ENCODE peak calls at places on chromosome 20, in ten cellular contexts. V, G, L, B, S, Q, Y, C, I and U are unnamed samples.

GRCh38 chr20:19621072-19621471 is 137.0 kb upstream of the RIN2 start:
- DNase-seq in G (no peak), Y (no peak), C (no peak), S (no peak), L (no peak), Q (no peak), V (no peak), B (no peak), I (no peak), U (no peak)

GRCh38 chr20:38121741-38122140 is 43.3 kb downstream of the TGM2 start:
- DNase-seq in G (no peak), Q (no peak), V (no peak), Y (peak; percentile 9), C (no peak), L (no peak), I (no peak), B (no peak), S (no peak), U (peak; percentile 2)

GRCh38 chr20:2455771-2456497 is 14.7 kb downstream of the SNRPB start:
- DNase-seq in G (no peak), L (no peak), Q (no peak), I (no peak), B (no peak), C (no peak), V (no peak), Y (no peak), S (no peak), U (no peak)

GRCh38 chr20:48002517-48002970 is 217.3 kb upstream of the SULF2 start:
- DNase-seq in S (no peak), L (no peak), I (no peak), C (no peak), B (no peak), V (no peak), Q (no peak), G (no peak), Y (no peak), U (no peak)

GRCh38 chr20:59268827-59269226 is 31.6 kb upstream of the EDN3 start:
- DNase-seq in S (no peak), Y (no peak), C (peak; percentile 29), I (no peak), L (no peak), V (no peak), Q (no peak), G (no peak), B (no peak), U (no peak)

GRCh38 chr20:6866741-6867140 is 99.3 kb downstream of the BMP2 start:
- DNase-seq in B (no peak), Y (no peak), I (no peak), Q (no peak), L (no peak), V (no peak), S (peak; percentile 5), C (no peak), G (no peak), U (no peak)

GRCh38 chr20:37443596-37443995 is 77.5 kb upstream of the NNAT start:
- DNase-seq in G (no peak), Q (no peak), V (no peak), B (no peak), L (no peak), I (no peak), C (no peak), S (no peak), Y (peak; percentile 59), U (no peak)

GRCh38 chr20:32528291-32528891 is 56.7 kb downstream of the NOL4L start:
- DNase-seq in I (peak; percentile 40), Q (no peak), C (peak; percentile 80), B (no peak), V (no peak), G (peak; percentile 78), S (no peak), L (no peak), Y (no peak), U (peak; percentile 65)

GRCh38 chr20:52948491-52948890 is 23.7 kb upstream of the TSHZ2 start:
- DNase-seq in B (no peak), L (no peak), Q (no peak), I (no peak), G (no peak), S (no peak), Y (no peak), C (no peak), V (no peak), U (no peak)

GRCh38 chr20:11852801-11853200 is 64.9 kb upstream of the BTBD3 start:
- DNase-seq in B (no peak), V (no peak), Y (no peak), Q (no peak), C (no peak), G (no peak), S (no peak), I (no peak), L (no peak), U (no peak)

GRCh38 chr20:7015257-7015656 is 247.8 kb downstream of the BMP2 start:
- DNase-seq in G (no peak), Q (no peak), I (no peak), Y (no peak), B (no peak), S (no peak), L (no peak), C (peak; percentile 59), V (no peak), U (no peak)

GRCh38 chr20:54219751-54220426 is 12.0 kb downstream of the PFDN4 start:
- DNase-seq in Y (no peak), C (peak; percentile 19), B (no peak), I (peak; percentile 4), V (no peak), G (no peak), Q (peak; percentile 28), L (peak; percentile 17), S (no peak), U (no peak)

GRCh38 chr20:62136283-62137091 is 6.7 kb downstream of the PSMA7 start:
- DNase-seq in S (no peak), B (peak; percentile 20), Y (no peak), Q (peak; percentile 44), G (no peak), L (no peak), C (peak; percentile 48), I (peak; percentile 34), V (no peak), U (peak; percentile 77)

GRCh38 chr20:59667131-59667530 is 62.8 kb downstream of the PHACTR3 start:
- DNase-seq in V (no peak), S (no peak), C (no peak), Y (no peak), I (no peak), Q (no peak), B (no peak), L (no peak), G (no peak), U (no peak)

GRCh38 chr20:62595491-62595890 is 46.8 kb upstream of the SLCO4A1 start:
- DNase-seq in L (no peak), B (no peak), I (no peak), Q (peak; percentile 62), Y (no peak), G (peak; percentile 87), S (no peak), V (no peak), C (peak; percentile 36), U (peak; percentile 67)

GRCh38 chr20:45897692-45898091 is 6.6 kb downstream of the CTSA start:
- DNase-seq in Q (no peak), G (peak; percentile 49), B (no peak), V (no peak), Y (no peak), I (no peak), L (no peak), C (no peak), S (no peak), U (no peak)

GRCh38 chr20:36493013-36493800 is 48.1 kb upstream of the MYL9 start:
- DNase-seq in C (no peak), S (no peak), B (no peak), G (no peak), L (no peak), I (no peak), Q (no peak), V (no peak), Y (no peak), U (no peak)

GRCh38 chr20:17226410-17227198 is at the start of gene PCSK2:
- DNase-seq in I (peak; percentile 97), V (no peak), C (peak; percentile 94), Y (no peak), L (peak; percentile 14), G (peak; percentile 78), Q (no peak), B (peak; percentile 55), S (no peak), U (peak; percentile 34)